ENCODE peak calls at places on chromosomes 3 and 15, in five cellular contexts. N, Y, K, C and O are unnamed samples.

GRCh38 chr15:57503051-57503702 is 88.5 kb upstream of the MYZAP start:
- DNase-seq in K (no peak), N (no peak), C (no peak), Y (no peak), O (no peak)

GRCh38 chr3:158111861-158112260 is 2.0 kb downstream of the RSRC1 start:
- DNase-seq in Y (no peak), K (no peak), N (no peak), C (no peak), O (no peak)

GRCh38 chr15:67039349-67040075 is 25.9 kb upstream of the SMAD3 start:
- DNase-seq in N (no peak), C (no peak), K (no peak), Y (no peak), O (no peak)

GRCh38 chr3:117263735-117264134 is 554.2 kb downstream of the TUSC7 start:
- DNase-seq in K (no peak), Y (no peak), N (no peak), C (no peak), O (no peak)

GRCh38 chr3:112302061-112302830 is 8.2 kb upstream of the SLC9C1 start:
- DNase-seq in Y (no peak), K (peak), C (peak), N (no peak), O (no peak)

GRCh38 chr3:65678480-65678879 is 360.2 kb downstream of the MAGI1 start:
- DNase-seq in K (no peak), N (no peak), C (no peak), Y (no peak), O (no peak)

GRCh38 chr3:182808041-182808765 is 14.9 kb downstream of the ATP11B start:
- DNase-seq in Y (no peak), C (peak), K (no peak), N (no peak), O (no peak)

GRCh38 chr3:150409125-150409526 is 1.0 kb downstream of the TSC22D2 start:
- DNase-seq in K (no peak), C (no peak), N (no peak), Y (no peak), O (no peak)

GRCh38 chr3:171379281-171379680 is 80.9 kb downstream of the TNIK start:
- DNase-seq in Y (no peak), K (no peak), C (peak), N (peak), O (no peak)

GRCh38 chr15:43749690-43750345 is 3.6 kb downstream of the PDIA3 start:
- DNase-seq in K (no peak), C (no peak), Y (no peak), N (peak), O (no peak)

GRCh38 chr3:124843496-124843895 is 43.7 kb downstream of the ITGB5 start:
- DNase-seq in K (peak), C (no peak), N (no peak), Y (no peak), O (no peak)

GRCh38 chr15:76058714-76059319 is 968 bp upstream of the TMEM266 start:
- DNase-seq in K (peak), C (no peak), Y (no peak), N (no peak), O (no peak)

GRCh38 chr15:77393471-77393840 is 26.4 kb downstream of the PEAK1 start:
- DNase-seq in C (peak), N (peak), K (no peak), Y (no peak), O (no peak)

GRCh38 chr15:78453447-78453846 is 15.4 kb downstream of the IREB2 start:
- DNase-seq in N (no peak), C (no peak), K (no peak), Y (no peak), O (no peak)

GRCh38 chr15:48644827-48645557 is 517 bp downstream of the FBN1 start:
- DNase-seq in K (peak), C (peak), N (peak), Y (no peak), O (no peak)

GRCh38 chr3:124896824-124897526 is 9.8 kb upstream of the ITGB5 start:
- DNase-seq in C (no peak), Y (no peak), K (no peak), N (no peak), O (no peak)

GRCh38 chr3:55332191-55332590 is 154.9 kb downstream of the WNT5A start:
- DNase-seq in N (no peak), K (no peak), Y (no peak), C (no peak), O (no peak)

DNA sequence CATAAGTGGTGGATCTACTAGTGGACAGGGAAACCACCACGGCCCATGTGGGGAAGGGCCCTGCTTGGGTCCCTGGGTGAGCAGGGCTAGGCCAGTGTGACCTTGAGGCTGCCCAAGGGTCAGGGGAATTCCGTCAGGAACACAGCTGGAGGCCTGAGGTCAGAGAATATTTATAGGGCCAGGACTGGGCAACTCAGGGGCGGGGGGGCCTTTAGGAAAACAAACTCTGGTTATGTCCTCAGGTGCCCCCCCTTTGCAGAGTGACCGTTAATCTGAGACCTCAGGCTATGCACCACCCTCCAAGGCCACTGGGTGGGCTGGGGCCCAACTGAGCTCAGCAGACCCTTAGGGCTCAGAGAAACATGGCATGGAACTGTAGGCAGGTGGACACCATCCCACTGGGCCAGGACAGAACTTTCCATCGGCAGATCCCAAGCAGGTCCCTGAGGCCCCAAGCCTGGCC is 2.5 kb downstream of the TWF2 start:
- DNase-seq in K (no peak), C (no peak), N (no peak), Y (no peak), O (no peak)
- TF ChIP-seq CTCF in K (no peak), C (no peak), N (no peak), Y (no peak), O (no peak)

GRCh38 chr15:70584838-70585706 is 178.3 kb downstream of the UACA start:
- DNase-seq in C (no peak), N (peak), Y (no peak), K (peak), O (peak)
- TF ChIP-seq CTCF in C (no peak), N (peak), Y (peak), K (peak), O (no peak)

GRCh38 chr3:191051037-191051436 is 148.0 kb upstream of the OSTN start:
- DNase-seq in N (peak), K (no peak), C (peak), Y (no peak), O (no peak)
- TF ChIP-seq CTCF in N (peak), K (peak), C (peak), Y (peak), O (no peak)

GRCh38 chr3:53858096-53858741 is 11.9 kb downstream of the IL17RB start:
- DNase-seq in Y (no peak), C (no peak), N (no peak), K (no peak), O (no peak)
- TF ChIP-seq CTCF in Y (no peak), C (no peak), N (no peak), K (no peak), O (no peak)

DNA sequence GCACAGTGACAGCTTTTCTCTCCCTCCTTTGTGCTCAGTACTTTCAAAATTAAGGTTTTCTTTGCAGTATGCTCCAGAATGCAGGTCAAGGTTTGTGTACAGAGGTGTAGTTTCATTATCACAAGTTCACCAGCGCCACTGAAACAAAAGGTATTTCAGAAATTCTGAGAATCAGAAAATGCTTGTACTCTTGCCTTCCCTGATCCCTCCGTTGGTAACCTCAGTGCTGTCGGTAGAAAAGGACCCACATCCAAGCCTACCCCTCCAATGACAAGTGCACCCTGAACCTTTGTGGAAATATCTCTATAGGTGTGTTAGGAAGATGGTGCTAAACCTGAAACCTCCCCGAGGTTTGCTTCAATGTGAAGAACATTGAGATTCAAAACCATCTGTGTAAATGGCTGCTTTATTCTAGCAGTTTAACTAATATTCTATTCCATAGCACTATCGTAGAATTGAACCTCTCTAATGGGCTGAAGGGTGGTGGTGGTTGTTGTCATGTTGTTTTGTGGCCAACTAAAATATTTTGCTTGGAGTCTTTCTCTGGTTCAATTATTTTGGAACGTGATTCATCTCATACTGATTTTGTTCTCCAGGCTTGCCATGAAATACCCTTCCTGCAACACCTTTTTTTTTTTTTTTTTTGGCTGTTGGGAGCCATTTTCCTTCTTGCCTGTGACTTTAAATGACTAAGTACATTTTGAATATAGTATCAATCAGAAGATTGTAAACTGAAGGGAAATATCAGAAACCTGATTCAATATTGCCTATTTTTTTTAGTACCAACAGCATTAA is 20.7 kb downstream of the ZBTB38 start:
- DNase-seq in C (peak), K (no peak), Y (no peak), N (no peak), O (no peak)
- TF ChIP-seq CTCF in C (no peak), K (no peak), Y (no peak), N (no peak), O (no peak)

DNA sequence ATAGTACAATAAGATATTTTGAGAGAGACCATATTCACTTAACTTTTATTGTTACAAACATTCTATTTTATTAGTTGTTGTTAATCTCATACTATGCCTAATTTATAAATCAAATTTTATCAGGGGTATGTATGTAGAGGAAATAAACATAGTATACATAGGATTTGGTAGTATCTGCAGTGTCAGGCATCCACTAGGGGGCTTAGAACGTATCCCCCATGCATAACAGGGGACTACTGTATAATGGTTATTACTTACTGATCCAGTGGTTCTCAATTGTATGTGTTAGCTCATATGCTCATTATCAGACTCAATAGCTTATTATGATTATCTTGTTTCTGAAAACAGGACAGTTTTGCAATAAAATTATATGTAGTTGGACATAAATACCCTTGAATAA is 27.6 kb downstream of the CMC1 start:
- DNase-seq in Y (no peak), K (no peak), C (no peak), N (no peak), O (no peak)
- TF ChIP-seq CTCF in Y (peak), K (peak), C (peak), N (no peak), O (no peak)

DNA sequence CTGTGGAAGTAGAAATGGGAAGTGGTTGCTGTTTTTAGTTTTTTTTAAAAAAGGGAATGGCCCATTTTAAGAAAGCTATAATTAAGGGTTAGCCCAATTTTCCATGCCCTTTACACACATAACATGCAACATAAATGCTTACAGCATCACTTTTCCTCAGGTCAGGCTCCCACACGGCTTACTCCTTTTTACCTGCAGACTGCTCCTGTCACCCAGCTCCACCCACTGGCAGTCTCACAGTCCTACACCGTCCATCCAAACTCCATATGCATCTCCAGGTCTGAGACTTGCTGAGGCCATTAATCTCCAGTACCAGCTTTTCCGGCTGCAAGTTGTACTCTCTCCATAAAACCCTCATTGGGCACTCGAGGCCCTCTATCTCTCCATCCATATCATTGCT is 19.7 kb downstream of the MORC1 start:
- DNase-seq in N (no peak), K (peak), Y (no peak), C (no peak), O (no peak)
- TF ChIP-seq CTCF in N (no peak), K (peak), Y (no peak), C (no peak), O (no peak)